ENCODE peak calls at places on chromosomes 11 and 22, in eight cellular contexts. J is CD8-positive, alpha-beta T cell; C is fibroblast of pulmonary artery; N is myocyte; O is posterior cingulate gyrus; B is mammary epithelial cell; U is T follicular helper cell; D is HEK293T. Y is an unnamed sample.

GRCh38 chr11:96338910-96339703 is 3.9 kb downstream of the MAML2 start:
- DNase-seq in J (no peak), C (peak), O (peak), N (peak), B (peak), D (no peak), U (no peak), Y (peak)

GRCh38 chr11:70067591-70068341 is 10.4 kb upstream of the ANO1 start:
- DNase-seq in N (no peak), B (peak), J (no peak), U (no peak), O (no peak), D (no peak), C (no peak), Y (no peak)

GRCh38 chr22:22043296-22044078 is 60.9 kb upstream of the TOP3B start:
- DNase-seq in N (no peak), U (no peak), C (no peak), D (no peak), B (no peak), O (no peak), J (no peak), Y (no peak)

GRCh38 chr11:11553595-11553994 is 68.2 kb downstream of the GALNT18 start:
- DNase-seq in U (no peak), O (no peak), C (no peak), J (no peak), N (no peak), D (no peak), B (no peak), Y (no peak)

GRCh38 chr11:2365571-2366210 is 11.4 kb upstream of the CD81 start:
- DNase-seq in B (no peak), D (no peak), O (no peak), N (no peak), C (no peak), J (no peak), U (no peak), Y (no peak)

GRCh38 chr11:134413334-134414035 is 1.4 kb upstream of the B3GAT1 start:
- DNase-seq in C (no peak), U (no peak), J (no peak), N (no peak), D (no peak), B (no peak), O (no peak), Y (no peak)

GRCh38 chr11:46281374-46281831 is 3.9 kb downstream of the CREB3L1 start:
- DNase-seq in J (no peak), O (no peak), D (no peak), N (no peak), C (peak), U (no peak), B (no peak), Y (no peak)

GRCh38 chr22:27198518-27199035 is 541.2 kb downstream of the MIAT start:
- DNase-seq in J (no peak), D (no peak), U (no peak), C (no peak), O (no peak), N (peak), B (no peak), Y (no peak)

GRCh38 chr11:75719089-75719638 is 1.5 kb downstream of the MOGAT2 start:
- DNase-seq in J (no peak), D (no peak), O (no peak), N (no peak), B (no peak), U (no peak), C (no peak), Y (no peak)

GRCh38 chr11:76659672-76660532 is 10.6 kb downstream of the LRRC32 start:
- DNase-seq in D (no peak), J (no peak), U (no peak), N (no peak), B (no peak), C (no peak), O (no peak), Y (no peak)

GRCh38 chr22:37267128-37267587 is 15.2 kb upstream of the CYTH4 start:
- DNase-seq in C (no peak), U (peak), B (no peak), N (peak), J (peak), O (peak), D (peak), Y (peak)